ENCODE peak calls at places on chromosomes 13 and 19, in four cellular contexts. O is stimulated activated CD8-positive, alpha-beta memory T cell treated with anti-CD3 and anti-CD28 coated beads, Interleukin-2, amount 100 ng/mL, for 1 hour; M is Kasumi-1; A is HEK293T. G is an unnamed sample.

GRCh38 chr19:47476438-47476972 is 4.8 kb upstream of the SLC8A2 start:
- DNase-seq in O (no peak), M (no peak), A (no peak), G (no peak)

GRCh38 chr13:28396053-28396452 is 98.9 kb downstream of the FLT1 start:
- DNase-seq in O (no peak), M (no peak), A (no peak), G (no peak)

GRCh38 chr19:29631450-29631849 is 25.4 kb downstream of the POP4 start:
- DNase-seq in O (no peak), M (no peak), A (no peak), G (no peak)

GRCh38 chr19:52343548-52343947 is 7.5 kb downstream of the ZNF610 start:
- DNase-seq in O (peak; percentile 21), M (no peak), A (peak; percentile 51), G (no peak)

GRCh38 chr19:42397315-42398166 is 7.4 kb upstream of the CNFN start:
- DNase-seq in O (no peak), M (no peak), A (no peak), G (no peak)

GRCh38 chr13:110912651-110913051 is 2.2 kb downstream of the ANKRD10 start:
- DNase-seq in O (no peak), M (no peak), A (no peak), G (peak; percentile 59)

GRCh38 chr13:112828082-112828699 is 138.4 kb downstream of the ATP11A start:
- DNase-seq in O (no peak), M (no peak), A (no peak), G (no peak)

GRCh38 chr13:48412881-48413351 is at the start of gene LPAR6:
- DNase-seq in O (no peak), M (peak; percentile 49), A (no peak), G (peak; percentile 35)

GRCh38 chr13:32911506-32911905 is 104.7 kb upstream of the KL start:
- DNase-seq in O (no peak), M (peak; percentile 29), A (peak; percentile 37), G (no peak)